ENCODE peak calls at places on chromosomes 11 and 22, in four cellular contexts. One of them, this sample, is unnamed.

GRCh38 chr11:115999437-115999836 is 495.2 kb upstream of the CADM1 start:
- DNase-seq in IMR-90: no peak
- DNase-seq in neuronal stem cell: no peak
- DNase-seq in mesendoderm: no peak
- DNase-seq in this sample: no peak

GRCh38 chr11:27276141-27276540 is 86.9 kb downstream of the CCDC34 start:
- DNase-seq in IMR-90: no peak
- DNase-seq in neuronal stem cell: no peak
- DNase-seq in mesendoderm: no peak
- DNase-seq in this sample: no peak

GRCh38 chr11:61602775-61603569 is 22.1 kb upstream of the SYT7 start:
- DNase-seq in IMR-90: peak; percentile 96
- DNase-seq in neuronal stem cell: no peak
- DNase-seq in mesendoderm: no peak
- DNase-seq in this sample: peak; percentile 77

GRCh38 chr11:94734563-94735275 is 33.4 kb upstream of the AMOTL1 start:
- DNase-seq in IMR-90: no peak
- DNase-seq in neuronal stem cell: no peak
- DNase-seq in mesendoderm: peak; percentile 99
- DNase-seq in this sample: no peak

GRCh38 chr11:119704849-119705248 is 24.2 kb downstream of the NECTIN1 start:
- DNase-seq in IMR-90: no peak
- DNase-seq in neuronal stem cell: no peak
- DNase-seq in mesendoderm: peak; percentile 68
- DNase-seq in this sample: no peak

GRCh38 chr11:1504581-1505290 is 18.2 kb upstream of the MOB2 start:
- DNase-seq in IMR-90: no peak
- DNase-seq in neuronal stem cell: no peak
- DNase-seq in mesendoderm: no peak
- DNase-seq in this sample: no peak

GRCh38 chr11:126546191-126546590 is 190.7 kb downstream of the ST3GAL4 start:
- DNase-seq in IMR-90: peak; percentile 21
- DNase-seq in neuronal stem cell: no peak
- DNase-seq in mesendoderm: peak; percentile 44
- DNase-seq in this sample: no peak

GRCh38 chr11:87236368-87236767 is 198.6 kb downstream of the TMEM135 start:
- DNase-seq in IMR-90: peak; percentile 35
- DNase-seq in neuronal stem cell: no peak
- DNase-seq in mesendoderm: no peak
- DNase-seq in this sample: no peak

GRCh38 chr11:18312663-18313420 is 9.1 kb downstream of the HPS5 start:
- DNase-seq in IMR-90: peak; percentile 44
- DNase-seq in neuronal stem cell: no peak
- DNase-seq in mesendoderm: no peak
- DNase-seq in this sample: peak; percentile 17

GRCh38 chr11:11620966-11621880 is 582 bp downstream of the GALNT18 start:
- DNase-seq in IMR-90: peak; percentile 44
- DNase-seq in neuronal stem cell: peak; percentile 40
- DNase-seq in mesendoderm: no peak
- DNase-seq in this sample: peak; percentile 56

GRCh38 chr11:1433977-1434640 is 44.4 kb downstream of the BRSK2 start:
- DNase-seq in IMR-90: no peak
- DNase-seq in neuronal stem cell: no peak
- DNase-seq in mesendoderm: no peak
- DNase-seq in this sample: no peak

GRCh38 chr11:27485930-27486773 is 13.6 kb upstream of the LGR4 start:
- DNase-seq in IMR-90: peak; percentile 61
- DNase-seq in neuronal stem cell: peak; percentile 56
- DNase-seq in mesendoderm: peak; percentile 57
- DNase-seq in this sample: peak; percentile 61

GRCh38 chr11:83072689-83073242 is 1.1 kb upstream of the RAB30 start:
- DNase-seq in IMR-90: no peak
- DNase-seq in neuronal stem cell: no peak
- DNase-seq in mesendoderm: peak; percentile 20
- DNase-seq in this sample: no peak

GRCh38 chr22:41526802-41527799 is 17.2 kb downstream of the POLR3H start:
- DNase-seq in IMR-90: peak; percentile 25
- DNase-seq in neuronal stem cell: no peak
- DNase-seq in mesendoderm: peak; percentile 38
- DNase-seq in this sample: peak; percentile 40

GRCh38 chr11:132217856-132218255 is 847.4 kb downstream of the NTM start:
- DNase-seq in IMR-90: no peak
- DNase-seq in neuronal stem cell: no peak
- DNase-seq in mesendoderm: no peak
- DNase-seq in this sample: no peak

GRCh38 chr11:67494371-67495233 is 10.6 kb downstream of the PITPNM1 start:
- DNase-seq in IMR-90: no peak
- DNase-seq in neuronal stem cell: no peak
- DNase-seq in mesendoderm: no peak
- DNase-seq in this sample: no peak

GRCh38 chr11:20070459-20070858 is 89.8 kb downstream of the DBX1 start:
- DNase-seq in IMR-90: peak; percentile 74
- DNase-seq in neuronal stem cell: no peak
- DNase-seq in mesendoderm: no peak
- DNase-seq in this sample: no peak

GRCh38 chr11:113663567-113663966 is 42.5 kb downstream of the TMPRSS5 start:
- DNase-seq in IMR-90: no peak
- DNase-seq in neuronal stem cell: no peak
- DNase-seq in mesendoderm: no peak
- DNase-seq in this sample: no peak

GRCh38 chr22:19892925-19893324 is 38.3 kb upstream of the GNB1L start:
- DNase-seq in IMR-90: peak; percentile 33
- DNase-seq in neuronal stem cell: no peak
- DNase-seq in mesendoderm: no peak
- DNase-seq in this sample: peak; percentile 46

GRCh38 chr11:1011320-1011698 is 25.2 kb downstream of the MUC6 start:
- DNase-seq in IMR-90: no peak
- DNase-seq in neuronal stem cell: no peak
- DNase-seq in mesendoderm: no peak
- DNase-seq in this sample: no peak

GRCh38 chr22:19275104-19275503 is 16.4 kb downstream of the CLTCL1 start:
- DNase-seq in IMR-90: no peak
- DNase-seq in neuronal stem cell: no peak
- DNase-seq in mesendoderm: no peak
- DNase-seq in this sample: no peak

GRCh38 chr22:46681010-46681409 is 57.0 kb downstream of the CERK start:
- DNase-seq in IMR-90: no peak
- DNase-seq in neuronal stem cell: no peak
- DNase-seq in mesendoderm: peak; percentile 48
- DNase-seq in this sample: no peak

GRCh38 chr11:48116843-48117242 is 99.8 kb upstream of the OR4B1 start:
- DNase-seq in IMR-90: no peak
- DNase-seq in neuronal stem cell: no peak
- DNase-seq in mesendoderm: peak; percentile 58
- DNase-seq in this sample: peak; percentile 27

GRCh38 chr22:20430641-20431519 is 6.7 kb downstream of the SCARF2 start:
- DNase-seq in IMR-90: no peak
- DNase-seq in neuronal stem cell: peak; percentile 61
- DNase-seq in mesendoderm: peak; percentile 85
- DNase-seq in this sample: peak; percentile 69

GRCh38 chr11:133889893-133890292 is 44.6 kb upstream of the SPATA19 start:
- DNase-seq in IMR-90: no peak
- DNase-seq in neuronal stem cell: no peak
- DNase-seq in mesendoderm: no peak
- DNase-seq in this sample: no peak

GRCh38 chr11:13776134-13776815 is 107.8 kb downstream of the FAR1 start:
- DNase-seq in IMR-90: no peak
- DNase-seq in neuronal stem cell: no peak
- DNase-seq in mesendoderm: peak; percentile 84
- DNase-seq in this sample: no peak

GRCh38 chr11:12218909-12219308 is 108.5 kb downstream of the MICAL2 start:
- DNase-seq in IMR-90: no peak
- DNase-seq in neuronal stem cell: no peak
- DNase-seq in mesendoderm: no peak
- DNase-seq in this sample: no peak

GRCh38 chr11:69134957-69135356 is 20.8 kb upstream of the SMIM38 start:
- DNase-seq in IMR-90: no peak
- DNase-seq in neuronal stem cell: no peak
- DNase-seq in mesendoderm: no peak
- DNase-seq in this sample: no peak

GRCh38 chr11:102451041-102451692 is 1.4 kb downstream of the TMEM123 start:
- DNase-seq in IMR-90: no peak
- DNase-seq in neuronal stem cell: no peak
- DNase-seq in mesendoderm: no peak
- DNase-seq in this sample: no peak

GRCh38 chr22:31347251-31348008 is 1.3 kb upstream of the PATZ1 start:
- DNase-seq in IMR-90: peak; percentile 62
- DNase-seq in neuronal stem cell: peak; percentile 58
- DNase-seq in mesendoderm: peak; percentile 85
- DNase-seq in this sample: peak; percentile 89

GRCh38 chr22:36763576-36763975 is 12.3 kb downstream of the IFT27 start:
- DNase-seq in IMR-90: no peak
- DNase-seq in neuronal stem cell: no peak
- DNase-seq in mesendoderm: no peak
- DNase-seq in this sample: no peak

GRCh38 chr22:36765131-36765942 is 10.6 kb downstream of the IFT27 start:
- DNase-seq in IMR-90: no peak
- DNase-seq in neuronal stem cell: no peak
- DNase-seq in mesendoderm: no peak
- DNase-seq in this sample: no peak

GRCh38 chr22:36764060-36764459 is 11.9 kb downstream of the IFT27 start:
- DNase-seq in IMR-90: no peak
- DNase-seq in neuronal stem cell: no peak
- DNase-seq in mesendoderm: no peak
- DNase-seq in this sample: no peak

GRCh38 chr22:36765943-36766450 is 9.9 kb downstream of the IFT27 start:
- DNase-seq in IMR-90: peak; percentile 59
- DNase-seq in neuronal stem cell: no peak
- DNase-seq in mesendoderm: no peak
- DNase-seq in this sample: no peak

DNA sequence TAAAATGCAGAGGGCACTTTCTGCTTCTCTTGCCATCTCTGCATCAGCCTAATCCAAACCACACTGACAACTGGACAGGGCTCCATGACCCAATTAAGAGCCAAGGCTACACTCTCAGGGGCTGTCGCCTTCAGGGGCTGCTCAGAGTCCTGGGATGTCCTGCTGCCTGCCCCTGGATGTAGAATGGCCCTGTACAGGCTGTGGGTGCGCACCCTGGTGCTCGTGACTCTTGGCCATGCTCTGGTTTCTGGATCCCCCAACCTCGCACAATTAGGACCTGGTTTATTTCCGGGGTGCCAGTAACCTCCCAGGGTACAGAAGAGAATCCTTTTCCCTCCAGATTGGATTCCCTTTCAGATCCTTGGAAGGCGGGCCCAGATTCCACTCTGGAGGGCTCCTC is 11.3 kb downstream of the IFT27 start:
- DNase-seq in IMR-90: no peak
- DNase-seq in neuronal stem cell: no peak
- DNase-seq in mesendoderm: no peak
- DNase-seq in this sample: no peak
- H2BK15ac ChIP-seq in IMR-90: no peak overlapping the region
- H2BK15ac ChIP-seq in neuronal stem cell: no peak overlapping the region
- H2BK15ac ChIP-seq in mesendoderm: no peak overlapping the region
- H2BK15ac ChIP-seq in this sample: no peak overlapping the region

GRCh38 chr22:37561209-37562048 is 1.1 kb downstream of the CDC42EP1 start:
- DNase-seq in IMR-90: peak; percentile 86
- DNase-seq in neuronal stem cell: peak; percentile 79
- DNase-seq in mesendoderm: peak; percentile 92
- DNase-seq in this sample: peak; percentile 88
- H2BK15ac ChIP-seq in IMR-90: peak overlapping the region; percentile 85
- H2BK15ac ChIP-seq in neuronal stem cell: peak overlapping the region; percentile 97
- H2BK15ac ChIP-seq in mesendoderm: no peak overlapping the region
- H2BK15ac ChIP-seq in this sample: peak overlapping the region; percentile 12

GRCh38 chr11:108580645-108581044 is 12.9 kb downstream of the EXPH5 start:
- DNase-seq in IMR-90: no peak
- DNase-seq in neuronal stem cell: no peak
- DNase-seq in mesendoderm: no peak
- DNase-seq in this sample: no peak
- H2BK15ac ChIP-seq in IMR-90: no peak overlapping the region
- H2BK15ac ChIP-seq in neuronal stem cell: no peak overlapping the region
- H2BK15ac ChIP-seq in mesendoderm: no peak overlapping the region
- H2BK15ac ChIP-seq in this sample: no peak overlapping the region

GRCh38 chr11:36454551-36454950 is 55.5 kb downstream of the TRAF6 start:
- DNase-seq in IMR-90: no peak
- DNase-seq in neuronal stem cell: no peak
- DNase-seq in mesendoderm: no peak
- DNase-seq in this sample: no peak
- H2BK15ac ChIP-seq in IMR-90: peak overlapping the region; percentile 91
- H2BK15ac ChIP-seq in neuronal stem cell: no peak overlapping the region
- H2BK15ac ChIP-seq in mesendoderm: no peak overlapping the region
- H2BK15ac ChIP-seq in this sample: peak overlapping the region; percentile 98

GRCh38 chr22:35467788-35468187 is 67.8 kb downstream of the MCM5 start:
- DNase-seq in IMR-90: peak; percentile 47
- DNase-seq in neuronal stem cell: peak; percentile 29
- DNase-seq in mesendoderm: peak; percentile 16
- DNase-seq in this sample: peak; percentile 80
- H2BK15ac ChIP-seq in IMR-90: peak overlapping the region; percentile 71
- H2BK15ac ChIP-seq in neuronal stem cell: no peak overlapping the region
- H2BK15ac ChIP-seq in mesendoderm: no peak overlapping the region
- H2BK15ac ChIP-seq in this sample: peak overlapping the region; percentile 74

GRCh38 chr11:66421492-66422205 is 814 bp downstream of the NPAS4 start:
- DNase-seq in IMR-90: peak; percentile 87
- DNase-seq in neuronal stem cell: peak; percentile 95
- DNase-seq in mesendoderm: peak; percentile 93
- DNase-seq in this sample: peak; percentile 86
- H2BK15ac ChIP-seq in IMR-90: no peak overlapping the region
- H2BK15ac ChIP-seq in neuronal stem cell: no peak overlapping the region
- H2BK15ac ChIP-seq in mesendoderm: no peak overlapping the region
- H2BK15ac ChIP-seq in this sample: no peak overlapping the region

DNA sequence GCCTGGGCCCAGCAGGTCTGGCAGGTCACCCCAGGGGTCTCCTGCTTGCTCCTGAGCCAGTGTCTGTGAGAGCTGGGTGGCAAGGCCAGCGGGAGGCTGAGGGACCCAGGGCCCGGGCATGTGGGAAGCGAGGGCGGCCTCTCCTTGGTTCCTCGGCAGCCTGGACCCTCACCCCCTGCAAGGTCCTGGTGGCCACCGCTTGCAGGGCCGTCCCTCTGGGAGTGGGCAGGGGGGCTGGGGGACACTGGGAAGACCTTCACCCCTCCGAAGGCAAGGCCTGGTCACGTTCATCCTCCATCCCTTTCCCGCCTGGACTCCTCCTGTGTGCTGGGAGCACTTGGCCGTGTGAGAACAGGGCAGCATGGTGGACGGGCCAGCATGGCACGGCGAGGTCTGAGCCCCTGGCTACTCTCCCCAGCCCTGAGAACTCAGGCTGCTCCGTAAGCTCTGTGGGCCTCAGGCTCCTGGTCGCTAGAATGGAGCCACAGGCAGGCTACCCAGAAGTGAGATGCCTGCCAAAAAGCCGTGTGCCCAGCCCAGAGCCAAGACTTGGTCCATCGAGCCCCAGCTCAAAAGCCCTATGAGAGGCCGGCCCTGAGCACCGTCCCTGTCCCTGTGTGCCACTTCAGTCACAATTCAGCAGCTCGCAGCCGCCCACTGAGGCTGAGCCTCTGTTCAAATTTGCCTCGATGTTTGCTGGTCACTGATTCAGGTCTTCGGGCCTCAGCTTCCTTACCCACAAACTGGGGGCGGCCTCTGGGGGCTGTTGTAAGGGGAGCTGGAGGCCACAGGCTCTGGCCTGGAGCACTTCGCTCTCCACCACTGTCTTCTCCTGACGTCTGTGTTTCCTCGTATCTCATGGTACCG is 45.0 kb downstream of the IGLL1 start:
- DNase-seq in IMR-90: no peak
- DNase-seq in neuronal stem cell: no peak
- DNase-seq in mesendoderm: no peak
- DNase-seq in this sample: no peak
- H2BK15ac ChIP-seq in IMR-90: no peak overlapping the region
- H2BK15ac ChIP-seq in neuronal stem cell: peak overlapping the region; percentile 100
- H2BK15ac ChIP-seq in mesendoderm: no peak overlapping the region
- H2BK15ac ChIP-seq in this sample: peak overlapping the region; percentile 91

GRCh38 chr22:17337639-17338038 is 31.6 kb upstream of the CECR2 start:
- DNase-seq in IMR-90: no peak
- DNase-seq in neuronal stem cell: no peak
- DNase-seq in mesendoderm: no peak
- DNase-seq in this sample: no peak
- H2BK15ac ChIP-seq in IMR-90: no peak overlapping the region
- H2BK15ac ChIP-seq in neuronal stem cell: no peak overlapping the region
- H2BK15ac ChIP-seq in mesendoderm: no peak overlapping the region
- H2BK15ac ChIP-seq in this sample: no peak overlapping the region

This sample was measured in mesenchymal stem cell.